ENCODE peak calls at places on chromosomes 2 and 18, in eight cellular contexts. Y is fibroblast of lung, N is left lung, V is fibroblast of mammary gland, S is stomach, I is brain microvascular endothelial cell, O is right lobe of liver, E is GM13977. L is an unnamed sample.

GRCh38 chr2:19857100-19857499 is 44.7 kb downstream of the TTC32 start:
- DNase-seq in Y (no peak), N (no peak), V (no peak), S (no peak), I (no peak), O (no peak), E (no peak), L (no peak)

GRCh38 chr2:152961376-152961775 is 243.0 kb downstream of the ARL6IP6 start:
- DNase-seq in Y (no peak), N (no peak), V (no peak), S (no peak), I (no peak), O (no peak), E (no peak), L (no peak)

GRCh38 chr2:199302851-199303250 is 154.9 kb downstream of the SATB2 start:
- DNase-seq in Y (no peak), N (no peak), V (peak), S (no peak), I (peak), O (no peak), E (no peak), L (no peak)

GRCh38 chr2:100779908-100780202 is 40.1 kb upstream of the NPAS2 start:
- DNase-seq in Y (no peak), N (no peak), V (no peak), S (no peak), I (no peak), O (no peak), E (no peak), L (no peak)

GRCh38 chr2:203636896-203637818 is 69.3 kb upstream of the CD28 start:
- DNase-seq in Y (peak), N (no peak), V (no peak), S (no peak), I (no peak), O (peak), E (no peak), L (no peak)

GRCh38 chr2:232798156-232798555 is 21.8 kb upstream of the KCNJ13 start:
- DNase-seq in Y (peak), N (no peak), V (no peak), S (no peak), I (no peak), O (no peak), E (no peak), L (no peak)

GRCh38 chr18:52670903-52671302 is 330.9 kb downstream of the DCC start:
- DNase-seq in Y (peak), N (no peak), V (peak), S (no peak), I (peak), O (no peak), E (peak), L (no peak)

GRCh38 chr2:212520340-212520739 is 18.3 kb downstream of the ERBB4 start:
- DNase-seq in Y (no peak), N (no peak), V (peak), S (no peak), I (peak), O (no peak), E (no peak), L (no peak)

GRCh38 chr2:241880311-241881073 is 11.0 kb downstream of the RTP5 start:
- DNase-seq in Y (no peak), N (peak), V (no peak), S (no peak), I (no peak), O (no peak), E (no peak), L (no peak)

GRCh38 chr2:99421469-99421868 is 68.3 kb downstream of the REV1 start:
- DNase-seq in Y (peak), N (no peak), V (peak), S (no peak), I (peak), O (no peak), E (no peak), L (no peak)

GRCh38 chr2:196565106-196565505 is 74.4 kb upstream of the CCDC150 start:
- DNase-seq in Y (no peak), N (no peak), V (no peak), S (no peak), I (no peak), O (no peak), E (no peak), L (no peak)

GRCh38 chr18:55998071-55998522 is 410.1 kb upstream of the TCF4 start:
- DNase-seq in Y (peak), N (peak), V (peak), S (no peak), I (peak), O (no peak), E (no peak), L (no peak)

GRCh38 chr18:41146301-41146700 is 808.7 kb upstream of the PIK3C3 start:
- DNase-seq in Y (no peak), N (no peak), V (no peak), S (no peak), I (no peak), O (no peak), E (no peak), L (no peak)

GRCh38 chr2:45814528-45814927 is 163.1 kb downstream of the PRKCE start:
- DNase-seq in Y (no peak), N (no peak), V (peak), S (no peak), I (no peak), O (no peak), E (no peak), L (no peak)

GRCh38 chr2:11175293-11175795 is 20.1 kb downstream of the SLC66A3 start:
- DNase-seq in Y (peak), N (no peak), V (peak), S (no peak), I (peak), O (no peak), E (no peak), L (no peak)

DNA sequence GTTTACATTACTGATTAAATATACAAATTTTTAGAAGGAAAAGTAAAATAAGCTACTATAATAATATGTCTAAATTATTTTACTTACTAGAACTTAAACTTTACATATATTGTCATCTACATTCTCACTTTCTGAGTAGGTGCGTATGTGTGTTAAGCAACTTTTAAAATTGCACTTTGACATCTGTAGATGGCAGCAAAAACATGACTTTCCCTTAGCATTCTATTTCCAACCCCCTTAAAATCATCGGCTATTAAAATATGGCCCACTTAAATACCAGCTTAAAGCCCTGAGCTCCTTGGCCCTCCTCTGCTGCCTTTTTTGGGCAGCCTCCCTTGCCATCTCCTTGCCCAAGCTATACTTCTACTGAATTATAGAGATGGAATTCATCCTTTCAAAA is 78.0 kb downstream of the UPP2 start:
- DNase-seq in Y (peak), N (no peak), V (peak), S (no peak), I (peak), O (no peak), E (no peak), L (no peak)
- TF ChIP-seq CTCF in Y (peak), N (no peak), V (peak), S (no peak), I (peak), O (peak), E (peak), L (no peak)

GRCh38 chr2:104028066-104028465 is 825.8 kb upstream of the POU3F3 start:
- DNase-seq in Y (no peak), N (no peak), V (peak), S (no peak), I (no peak), O (no peak), E (no peak), L (no peak)

DNA sequence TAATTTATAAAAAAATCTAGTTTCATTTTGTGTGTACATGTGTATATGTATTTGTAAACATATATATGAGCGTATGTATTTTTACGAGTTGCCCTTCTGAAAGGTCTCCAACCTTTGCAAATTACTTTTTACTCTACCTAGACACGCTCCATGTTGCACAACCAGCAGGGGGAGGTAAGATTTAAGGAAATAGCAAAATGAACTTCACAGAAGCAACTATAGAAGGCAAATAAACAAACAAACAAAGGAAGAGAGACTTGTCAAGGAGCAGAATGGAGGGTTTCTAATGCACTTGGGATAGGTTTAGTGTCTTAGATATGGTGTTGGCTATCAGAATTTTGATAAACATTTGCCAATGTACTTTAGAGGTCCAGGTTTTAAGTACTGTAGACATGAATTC is 820.5 kb upstream of the POU3F3 start:
- DNase-seq in Y (no peak), N (no peak), V (no peak), S (no peak), I (no peak), O (no peak), E (no peak), L (no peak)
- TF ChIP-seq CTCF in Y (no peak), N (no peak), V (peak), S (no peak), I (no peak), O (peak), E (peak), L (no peak)

GRCh38 chr2:172134270-172134669 is 31.6 kb upstream of the DLX2 start:
- DNase-seq in Y (no peak), N (no peak), V (no peak), S (no peak), I (no peak), O (no peak), E (no peak), L (no peak)

GRCh38 chr2:172131713-172132555 is 29.2 kb upstream of the DLX2 start:
- DNase-seq in Y (no peak), N (no peak), V (no peak), S (no peak), I (no peak), O (no peak), E (no peak), L (no peak)

GRCh38 chr2:172128484-172128883 is 25.8 kb upstream of the DLX2 start:
- DNase-seq in Y (no peak), N (no peak), V (peak), S (no peak), I (no peak), O (no peak), E (no peak), L (no peak)

GRCh38 chr2:172129404-172129803 is 26.7 kb upstream of the DLX2 start:
- DNase-seq in Y (no peak), N (no peak), V (no peak), S (no peak), I (no peak), O (no peak), E (no peak), L (no peak)
- TF ChIP-seq CTCF in Y (no peak), N (no peak), V (no peak), S (no peak), I (no peak), O (no peak), E (no peak), L (no peak)

GRCh38 chr2:182784777-182785176 is 68.7 kb downstream of the DNAJC10 start:
- DNase-seq in Y (peak), N (no peak), V (peak), S (no peak), I (peak), O (no peak), E (no peak), L (no peak)
- TF ChIP-seq CTCF in Y (peak), N (no peak), V (peak), S (no peak), I (peak), O (peak), E (peak), L (no peak)

GRCh38 chr2:134351899-134352298 is 98.0 kb downstream of the MGAT5 start:
- DNase-seq in Y (no peak), N (no peak), V (no peak), S (no peak), I (no peak), O (no peak), E (no peak), L (no peak)
- TF ChIP-seq CTCF in Y (no peak), N (no peak), V (no peak), S (no peak), I (no peak), O (no peak), E (no peak), L (no peak)

GRCh38 chr2:37885329-37885993 is 39.6 kb upstream of the RMDN2 start:
- DNase-seq in Y (no peak), N (no peak), V (no peak), S (no peak), I (no peak), O (no peak), E (no peak), L (no peak)
- TF ChIP-seq CTCF in Y (no peak), N (no peak), V (no peak), S (no peak), I (no peak), O (no peak), E (no peak), L (no peak)

DNA sequence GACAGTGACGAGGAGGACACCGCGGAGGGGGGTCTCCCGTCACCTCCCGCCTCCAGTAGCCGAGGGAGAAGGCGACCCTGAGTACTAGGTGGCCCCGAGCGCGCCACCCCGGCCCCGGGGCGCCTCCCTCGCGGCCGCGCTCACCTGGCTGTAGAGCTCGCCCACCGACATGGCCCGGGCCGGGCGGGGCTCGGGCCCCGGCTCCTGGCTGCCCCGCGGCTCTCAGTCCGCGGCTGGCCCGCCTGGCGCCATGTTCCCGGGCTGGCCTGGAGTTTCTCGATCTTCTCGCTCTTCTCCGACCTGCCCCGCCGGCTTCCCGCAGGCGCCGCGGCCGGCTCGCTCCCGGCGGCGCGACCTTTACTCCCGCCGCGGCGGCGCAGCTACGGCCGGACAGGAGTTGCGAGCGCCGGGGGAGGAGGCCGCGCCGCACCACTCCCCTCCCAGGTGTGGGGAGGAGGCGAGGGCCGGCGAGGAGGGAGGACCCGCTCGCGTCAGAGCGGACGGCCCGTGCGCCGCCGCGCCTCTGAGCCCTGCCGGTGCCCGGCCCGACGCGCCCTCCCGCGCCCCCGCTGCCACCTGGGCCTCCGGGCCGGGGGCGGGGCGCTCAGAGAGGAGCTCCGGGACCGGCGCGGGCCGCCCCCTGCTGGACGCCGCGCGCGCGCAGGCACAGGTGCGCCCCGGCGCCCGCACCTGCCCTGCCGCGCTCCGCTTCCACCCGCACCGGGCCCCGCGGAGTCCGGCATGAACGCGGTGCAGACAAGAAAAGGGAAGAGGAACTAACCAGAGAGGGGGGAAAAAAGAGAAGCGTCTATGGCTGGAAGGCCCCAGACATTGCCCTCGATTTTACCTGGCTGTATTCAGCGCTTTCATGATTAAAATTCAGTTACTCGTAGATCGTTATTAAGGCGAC is at the start of gene MYO5B:
- DNase-seq in Y (no peak), N (peak), V (no peak), S (peak), I (no peak), O (peak), E (peak), L (no peak)
- TF ChIP-seq CTCF in Y (no peak), N (peak), V (no peak), S (no peak), I (no peak), O (peak), E (peak), L (no peak)